ENCODE peak calls at places on chromosomes 16 and 17, in ten cellular contexts. H, J, I, K, F, R, Y, O, X and C are unnamed samples.

GRCh38 chr17:4921320-4921719 is 10.8 kb upstream of the GP1BA start:
- DNase-seq in H (no peak), J (no peak), I (no peak), K (no peak), F (no peak), R (no peak), Y (no peak), O (no peak), X (no peak), C (no peak)

GRCh38 chr16:69490707-69491324 is 66.4 kb downstream of the CYB5B start:
- DNase-seq in H (no peak), J (no peak), I (no peak), K (no peak), F (no peak), R (no peak), Y (no peak), O (no peak), X (no peak), C (no peak)

GRCh38 chr17:56148333-56148732 is 4.9 kb upstream of the ANKFN1 start:
- DNase-seq in H (no peak), J (no peak), I (no peak), K (no peak), F (no peak), R (no peak), Y (no peak), O (no peak), X (no peak), C (no peak)

GRCh38 chr17:7889166-7889584 is 586 bp downstream of the CHD3 start:
- DNase-seq in H (peak; percentile 98), J (peak; percentile 95), I (peak; percentile 99), K (peak; percentile 66), F (peak; percentile 96), R (peak; percentile 94), Y (peak; percentile 94), O (peak; percentile 81), X (peak; percentile 31), C (peak; percentile 72)

GRCh38 chr17:30549864-30550511 is 72.8 kb downstream of the GOSR1 start:
- DNase-seq in H (peak; percentile 14), J (no peak), I (peak; percentile 4), K (no peak), F (no peak), R (no peak), Y (no peak), O (no peak), X (no peak), C (no peak)

GRCh38 chr16:15435216-15435864 is 952 bp downstream of the BMERB1 start:
- DNase-seq in H (no peak), J (no peak), I (no peak), K (no peak), F (no peak), R (no peak), Y (no peak), O (no peak), X (no peak), C (no peak)

GRCh38 chr17:77235370-77236080 is 94.8 kb downstream of the SEC14L1 start:
- DNase-seq in H (peak; percentile 91), J (no peak), I (no peak), K (no peak), F (peak; percentile 48), R (no peak), Y (peak; percentile 98), O (no peak), X (no peak), C (peak; percentile 93)

GRCh38 chr17:72984925-72985322 is 107.6 kb downstream of the SLC39A11 start:
- DNase-seq in H (no peak), J (no peak), I (no peak), K (no peak), F (no peak), R (no peak), Y (no peak), O (no peak), X (no peak), C (no peak)

GRCh38 chr16:27429330-27429871 is 27.4 kb downstream of the IL21R start:
- DNase-seq in H (peak; percentile 59), J (no peak), I (no peak), K (no peak), F (peak; percentile 2), R (peak; percentile 22), Y (no peak), O (no peak), X (no peak), C (no peak)

GRCh38 chr16:7317982-7318381 is 14.7 kb upstream of the RBFOX1 start:
- DNase-seq in H (no peak), J (no peak), I (no peak), K (no peak), F (no peak), R (no peak), Y (no peak), O (no peak), X (no peak), C (no peak)

GRCh38 chr17:14428640-14429029 is 127.8 kb downstream of the HS3ST3B1 start:
- DNase-seq in H (no peak), J (no peak), I (no peak), K (no peak), F (no peak), R (peak; percentile 81), Y (no peak), O (peak; percentile 25), X (no peak), C (no peak)
- H3K4me3 ChIP-seq in H (no peak overlapping the region), J (no peak overlapping the region), I (no peak overlapping the region), K (no peak overlapping the region), F (no peak overlapping the region), R (no peak overlapping the region), Y (no peak overlapping the region), O (no peak overlapping the region), X (peak overlapping the region; percentile 71), C (no peak overlapping the region)

GRCh38 chr16:30842971-30843370 is 50.9 kb downstream of the BCL7C start:
- DNase-seq in H (no peak), J (no peak), I (no peak), K (no peak), F (no peak), R (no peak), Y (no peak), O (no peak), X (no peak), C (no peak)

GRCh38 chr16:30846649-30847402 is 47.1 kb downstream of the BCL7C start:
- DNase-seq in H (no peak), J (no peak), I (no peak), K (no peak), F (peak; percentile 32), R (no peak), Y (no peak), O (no peak), X (no peak), C (no peak)

GRCh38 chr16:30844346-30844670 is 49.6 kb downstream of the BCL7C start:
- DNase-seq in H (no peak), J (no peak), I (no peak), K (no peak), F (no peak), R (no peak), Y (no peak), O (no peak), X (no peak), C (no peak)

GRCh38 chr16:30843501-30843900 is 50.4 kb downstream of the BCL7C start:
- DNase-seq in H (no peak), J (no peak), I (no peak), K (no peak), F (no peak), R (no peak), Y (no peak), O (no peak), X (no peak), C (no peak)

GRCh38 chr16:30844671-30845449 is 49.0 kb downstream of the BCL7C start:
- DNase-seq in H (peak; percentile 87), J (peak; percentile 87), I (peak; percentile 70), K (peak; percentile 76), F (peak; percentile 76), R (no peak), Y (peak; percentile 96), O (peak; percentile 93), X (peak; percentile 71), C (peak; percentile 79)
- H3K4me3 ChIP-seq in H (no peak overlapping the region), J (no peak overlapping the region), I (peak overlapping the region; percentile 24), K (no peak overlapping the region), F (peak overlapping the region; percentile 23), R (no peak overlapping the region), Y (peak overlapping the region; percentile 53), O (no peak overlapping the region), X (peak overlapping the region; percentile 17), C (no peak overlapping the region)

GRCh38 chr17:40618754-40619625 is 28.6 kb downstream of the SMARCE1 start:
- DNase-seq in H (no peak), J (no peak), I (no peak), K (no peak), F (no peak), R (no peak), Y (no peak), O (no peak), X (no peak), C (no peak)
- H3K4me3 ChIP-seq in H (no peak overlapping the region), J (no peak overlapping the region), I (no peak overlapping the region), K (no peak overlapping the region), F (no peak overlapping the region), R (no peak overlapping the region), Y (no peak overlapping the region), O (no peak overlapping the region), X (no peak overlapping the region), C (no peak overlapping the region)

GRCh38 chr16:31106509-31107464 is 1.4 kb upstream of the BCKDK start:
- DNase-seq in H (no peak), J (no peak), I (no peak), K (no peak), F (no peak), R (no peak), Y (no peak), O (no peak), X (no peak), C (no peak)
- H3K4me3 ChIP-seq in H (no peak overlapping the region), J (no peak overlapping the region), I (no peak overlapping the region), K (no peak overlapping the region), F (no peak overlapping the region), R (no peak overlapping the region), Y (no peak overlapping the region), O (no peak overlapping the region), X (no peak overlapping the region), C (no peak overlapping the region)

GRCh38 chr17:67246648-67247415 is 1.8 kb upstream of the HELZ start:
- DNase-seq in H (peak; percentile 87), J (peak; percentile 32), I (peak; percentile 78), K (no peak), F (no peak), R (peak; percentile 75), Y (no peak), O (no peak), X (peak; percentile 66), C (no peak)
- H3K4me3 ChIP-seq in H (no peak overlapping the region), J (no peak overlapping the region), I (peak overlapping the region; percentile 76), K (peak overlapping the region; percentile 90), F (peak overlapping the region; percentile 84), R (no peak overlapping the region), Y (peak overlapping the region; percentile 87), O (no peak overlapping the region), X (peak overlapping the region; percentile 73), C (peak overlapping the region; percentile 86)